ENCODE peak calls at places on chromosome 2, in six cellular contexts. One of them, this sample, is unnamed. For H3K9me3 and H3K36me3, the result is how much of the 10 kb centered on the place peaks cover.

GRCh38 chr2:42057902-42058450 is 10.2 kb downstream of the PKDCC start:
- DNase-seq in heart right ventricle: no peak
- DNase-seq in kidney: no peak
- DNase-seq in left ventricle myocardium inferior: no peak
- DNase-seq in hepatocyte: no peak
- DNase-seq in right atrium auricular region: no peak
- DNase-seq in this sample: no peak

GRCh38 chr2:232511336-232511863 is 8.8 kb upstream of the PRSS56 start:
- DNase-seq in heart right ventricle: peak
- DNase-seq in kidney: no peak
- DNase-seq in left ventricle myocardium inferior: peak
- DNase-seq in hepatocyte: no peak
- DNase-seq in right atrium auricular region: no peak
- DNase-seq in this sample: no peak

GRCh38 chr2:216838146-216838545 is 21.7 kb downstream of the TNP1 start:
- DNase-seq in heart right ventricle: peak
- DNase-seq in kidney: peak
- DNase-seq in left ventricle myocardium inferior: peak
- DNase-seq in hepatocyte: no peak
- DNase-seq in right atrium auricular region: no peak
- DNase-seq in this sample: no peak

GRCh38 chr2:148674063-148675020 is 29.8 kb downstream of the EPC2 start:
- DNase-seq in heart right ventricle: no peak
- DNase-seq in kidney: no peak
- DNase-seq in left ventricle myocardium inferior: no peak
- DNase-seq in hepatocyte: peak
- DNase-seq in right atrium auricular region: no peak
- DNase-seq in this sample: peak

GRCh38 chr2:15670981-15671380 is 79.3 kb downstream of the DDX1 start:
- DNase-seq in heart right ventricle: no peak
- DNase-seq in kidney: no peak
- DNase-seq in left ventricle myocardium inferior: no peak
- DNase-seq in hepatocyte: no peak
- DNase-seq in right atrium auricular region: no peak
- DNase-seq in this sample: no peak

GRCh38 chr2:183541766-183542165 is 417.5 kb downstream of the NUP35 start:
- DNase-seq in heart right ventricle: no peak
- DNase-seq in kidney: peak
- DNase-seq in left ventricle myocardium inferior: no peak
- DNase-seq in hepatocyte: peak
- DNase-seq in right atrium auricular region: no peak
- DNase-seq in this sample: no peak

GRCh38 chr2:63424329-63425078 is 163.8 kb downstream of the WDPCP start:
- DNase-seq in heart right ventricle: no peak
- DNase-seq in kidney: peak
- DNase-seq in left ventricle myocardium inferior: no peak
- DNase-seq in hepatocyte: peak
- DNase-seq in right atrium auricular region: no peak
- DNase-seq in this sample: peak

GRCh38 chr2:119659601-119660342 is 19.2 kb upstream of the TMEM177 start:
- DNase-seq in heart right ventricle: no peak
- DNase-seq in kidney: no peak
- DNase-seq in left ventricle myocardium inferior: no peak
- DNase-seq in hepatocyte: peak
- DNase-seq in right atrium auricular region: no peak
- DNase-seq in this sample: peak

GRCh38 chr2:168456526-168457176 is 579 bp downstream of the CERS6 start:
- DNase-seq in heart right ventricle: peak
- DNase-seq in kidney: peak
- DNase-seq in left ventricle myocardium inferior: peak
- DNase-seq in hepatocyte: peak
- DNase-seq in right atrium auricular region: no peak
- DNase-seq in this sample: peak

GRCh38 chr2:70790079-70790963 is at the start of gene FIGLA:
- DNase-seq in heart right ventricle: no peak
- DNase-seq in kidney: peak
- DNase-seq in left ventricle myocardium inferior: no peak
- DNase-seq in hepatocyte: no peak
- DNase-seq in right atrium auricular region: no peak
- DNase-seq in this sample: no peak

GRCh38 chr2:172108587-172108930 is 5.9 kb upstream of the DLX2 start:
- DNase-seq in heart right ventricle: no peak
- DNase-seq in kidney: no peak
- DNase-seq in left ventricle myocardium inferior: no peak
- DNase-seq in hepatocyte: no peak
- DNase-seq in right atrium auricular region: no peak
- DNase-seq in this sample: no peak

GRCh38 chr2:60252581-60253170 is 300.8 kb downstream of the BCL11A start:
- DNase-seq in heart right ventricle: no peak
- DNase-seq in kidney: no peak
- DNase-seq in left ventricle myocardium inferior: no peak
- DNase-seq in hepatocyte: no peak
- DNase-seq in right atrium auricular region: no peak
- DNase-seq in this sample: no peak

GRCh38 chr2:207676827-207677354 is 34.5 kb upstream of the CCNYL1 start:
- DNase-seq in heart right ventricle: no peak
- DNase-seq in kidney: no peak
- DNase-seq in left ventricle myocardium inferior: no peak
- DNase-seq in hepatocyte: peak
- DNase-seq in right atrium auricular region: no peak
- DNase-seq in this sample: peak

GRCh38 chr2:234691226-234691600 is 194.3 kb upstream of the ARL4C start:
- DNase-seq in heart right ventricle: no peak
- DNase-seq in kidney: no peak
- DNase-seq in left ventricle myocardium inferior: no peak
- DNase-seq in hepatocyte: no peak
- DNase-seq in right atrium auricular region: no peak
- DNase-seq in this sample: peak

GRCh38 chr2:203498161-203498560 is 36.9 kb downstream of the RAPH1 start:
- DNase-seq in heart right ventricle: no peak
- DNase-seq in kidney: no peak
- DNase-seq in left ventricle myocardium inferior: no peak
- DNase-seq in hepatocyte: peak
- DNase-seq in right atrium auricular region: no peak
- DNase-seq in this sample: no peak

DNA sequence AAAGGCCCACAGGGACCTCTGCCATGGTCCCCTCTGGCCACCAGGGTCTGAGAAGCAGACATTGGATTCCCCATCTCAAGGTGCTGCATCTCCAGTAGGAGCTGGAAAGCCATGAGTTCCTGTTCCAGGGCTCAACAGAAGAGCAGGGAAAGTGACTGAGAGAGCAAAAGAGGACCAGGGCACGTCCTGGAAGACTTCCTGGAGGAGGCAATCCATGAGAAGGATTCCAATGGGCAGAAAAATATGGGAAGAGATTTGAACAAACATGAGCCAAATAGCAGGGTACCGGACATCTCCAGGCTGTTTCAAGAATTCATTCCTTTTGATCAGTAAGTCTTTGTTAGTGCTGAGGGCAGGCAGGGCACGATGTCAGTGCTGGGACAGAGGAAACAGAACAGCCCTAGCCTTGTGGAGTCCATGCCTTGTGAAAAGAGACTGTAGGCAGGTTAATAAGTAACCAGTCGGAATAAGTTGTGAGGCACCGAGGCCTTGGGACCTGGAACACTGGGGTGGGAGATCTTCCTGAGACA is 72.8 kb upstream of the TWIST2 start:
- DNase-seq in heart right ventricle: no peak
- DNase-seq in kidney: no peak
- DNase-seq in left ventricle myocardium inferior: no peak
- DNase-seq in hepatocyte: no peak
- DNase-seq in right atrium auricular region: no peak
- DNase-seq in this sample: no peak
- H3K9me3 ChIP-seq in heart right ventricle: under half
- H3K9me3 ChIP-seq in kidney: under half
- H3K9me3 ChIP-seq in left ventricle myocardium inferior: under half
- H3K9me3 ChIP-seq in hepatocyte: under half
- H3K9me3 ChIP-seq in right atrium auricular region: under half
- H3K9me3 ChIP-seq in this sample: under half

DNA sequence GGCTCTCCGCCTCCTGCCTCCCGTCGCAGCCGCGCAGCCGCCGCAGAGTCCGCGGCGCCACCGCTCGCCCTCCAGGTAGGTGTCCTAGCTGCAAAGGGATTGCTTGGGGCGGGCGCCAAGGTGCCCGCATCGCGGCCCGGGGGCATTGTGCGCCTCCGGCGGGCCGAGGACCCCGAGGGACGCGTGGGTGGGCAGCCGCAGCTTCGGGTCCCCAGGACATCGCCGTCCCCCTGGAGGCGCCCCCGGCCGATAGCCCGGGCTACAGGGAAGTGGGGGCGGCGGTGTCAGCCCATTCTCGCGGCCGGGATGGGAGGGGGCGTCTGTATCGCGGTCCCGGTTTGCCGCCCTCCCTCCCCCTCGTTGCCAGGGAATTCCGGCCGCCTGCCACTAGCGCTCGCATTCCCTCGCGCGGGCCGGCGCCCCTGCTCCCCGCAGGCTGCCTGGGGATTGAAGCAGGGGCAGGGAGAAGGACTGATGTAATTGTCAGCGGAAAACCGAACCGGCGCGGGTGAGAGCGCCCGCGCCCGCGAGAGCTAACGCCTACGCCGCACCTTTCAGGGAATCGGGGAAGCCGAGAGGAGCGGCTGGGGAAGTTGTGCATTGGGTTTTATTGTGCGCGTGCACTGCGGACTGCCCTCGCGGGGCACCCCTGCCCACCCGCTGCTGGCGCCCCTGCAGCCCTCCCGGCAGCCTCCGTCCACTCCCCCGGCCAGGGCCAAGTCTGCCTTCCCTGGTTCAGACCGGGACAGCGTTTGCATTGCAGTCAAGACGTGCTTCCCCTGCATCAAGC is 483 bp downstream of the OSBPL6 start:
- DNase-seq in heart right ventricle: peak
- DNase-seq in kidney: peak
- DNase-seq in left ventricle myocardium inferior: peak
- DNase-seq in hepatocyte: peak
- DNase-seq in right atrium auricular region: no peak
- DNase-seq in this sample: peak
- H3K27ac ChIP-seq in heart right ventricle: peak
- H3K27ac ChIP-seq in kidney: no peak
- H3K27ac ChIP-seq in left ventricle myocardium inferior: peak
- H3K27ac ChIP-seq in hepatocyte: peak
- H3K27ac ChIP-seq in right atrium auricular region: peak
- H3K27ac ChIP-seq in this sample: peak

DNA sequence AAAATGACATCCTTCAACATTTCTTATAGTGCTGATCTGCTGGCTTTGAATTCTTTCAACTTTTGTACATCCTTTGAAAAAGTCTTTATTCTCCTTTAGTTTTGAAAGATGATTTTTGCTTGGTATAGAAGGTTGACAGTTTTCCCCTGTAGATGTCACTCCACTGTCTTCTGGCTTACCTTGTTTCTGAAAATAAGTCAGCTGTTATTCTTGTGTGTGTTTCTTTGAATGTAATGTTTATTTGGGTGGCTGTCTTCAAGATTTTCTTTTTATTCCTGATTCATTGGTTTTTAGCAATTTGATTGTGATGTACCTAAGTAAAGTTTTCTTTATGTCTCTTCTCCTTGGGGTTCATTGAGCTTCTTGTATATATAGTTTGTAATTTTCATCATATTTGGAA is 47.6 kb downstream of the ACTR3 start:
- DNase-seq in heart right ventricle: no peak
- DNase-seq in kidney: no peak
- DNase-seq in left ventricle myocardium inferior: no peak
- DNase-seq in hepatocyte: no peak
- DNase-seq in right atrium auricular region: no peak
- DNase-seq in this sample: no peak
- H3K36me3 ChIP-seq in heart right ventricle: under half
- H3K36me3 ChIP-seq in kidney: under half
- H3K36me3 ChIP-seq in left ventricle myocardium inferior: half or more
- H3K36me3 ChIP-seq in hepatocyte: under half
- H3K36me3 ChIP-seq in right atrium auricular region: half or more
- H3K36me3 ChIP-seq in this sample: half or more

GRCh38 chr2:86274265-86274917 is 63.0 kb downstream of the REEP1 start:
- DNase-seq in heart right ventricle: no peak
- DNase-seq in kidney: no peak
- DNase-seq in left ventricle myocardium inferior: no peak
- DNase-seq in hepatocyte: no peak
- DNase-seq in right atrium auricular region: no peak
- DNase-seq in this sample: peak

GRCh38 chr2:86275384-86275799 is 62.0 kb downstream of the REEP1 start:
- DNase-seq in heart right ventricle: no peak
- DNase-seq in kidney: no peak
- DNase-seq in left ventricle myocardium inferior: no peak
- DNase-seq in hepatocyte: no peak
- DNase-seq in right atrium auricular region: no peak
- DNase-seq in this sample: no peak

GRCh38 chr2:86274918-86275275 is 62.5 kb downstream of the REEP1 start:
- DNase-seq in heart right ventricle: peak
- DNase-seq in kidney: no peak
- DNase-seq in left ventricle myocardium inferior: peak
- DNase-seq in hepatocyte: peak
- DNase-seq in right atrium auricular region: no peak
- DNase-seq in this sample: peak

GRCh38 chr2:86280191-86280667 is 57.2 kb downstream of the REEP1 start:
- DNase-seq in heart right ventricle: no peak
- DNase-seq in kidney: no peak
- DNase-seq in left ventricle myocardium inferior: no peak
- DNase-seq in hepatocyte: no peak
- DNase-seq in right atrium auricular region: no peak
- DNase-seq in this sample: peak

GRCh38 chr2:86275962-86276361 is 61.5 kb downstream of the REEP1 start:
- DNase-seq in heart right ventricle: no peak
- DNase-seq in kidney: no peak
- DNase-seq in left ventricle myocardium inferior: no peak
- DNase-seq in hepatocyte: no peak
- DNase-seq in right atrium auricular region: no peak
- DNase-seq in this sample: no peak
- H3K9me3 ChIP-seq in heart right ventricle: under half
- H3K9me3 ChIP-seq in kidney: under half
- H3K9me3 ChIP-seq in left ventricle myocardium inferior: under half
- H3K9me3 ChIP-seq in hepatocyte: under half
- H3K9me3 ChIP-seq in right atrium auricular region: under half
- H3K9me3 ChIP-seq in this sample: under half